ENCODE peak calls at places on chromosomes 16 and 17, in four cellular contexts. V, A, F and O are unnamed samples. For H3K27me3, the result is how much of the 10 kb centered on the place peaks cover.

GRCh38 chr16:88702364-88703210 is 3.6 kb downstream of the RNF166 start:
- DNase-seq in F (no peak), A (peak), V (no peak), O (no peak)

GRCh38 chr16:1428511-1428910 is 2.4 kb upstream of the PERCC1 start:
- DNase-seq in F (no peak), V (no peak), A (peak), O (no peak)

GRCh38 chr16:58843675-58844074 is 109.6 kb upstream of the GOT2 start:
- DNase-seq in F (peak), A (no peak), V (peak), O (peak)

GRCh38 chr16:85136213-85136704 is 24.0 kb upstream of the CIBAR2 start:
- DNase-seq in A (no peak), F (no peak), V (no peak), O (no peak)

GRCh38 chr16:84548508-84548907 is 44.0 kb upstream of the MEAK7 start:
- DNase-seq in A (peak), F (no peak), V (no peak), O (no peak)

GRCh38 chr16:79843631-79844043 is 243.1 kb upstream of the MAF start:
- DNase-seq in F (peak), V (no peak), A (no peak), O (peak)

GRCh38 chr17:53570731-53571130 is 252.0 kb upstream of the KIF2B start:
- DNase-seq in V (no peak), F (no peak), A (no peak), O (no peak)

GRCh38 chr17:34499576-34499975 is 79.8 kb upstream of the TMEM132E start:
- DNase-seq in A (no peak), V (peak), F (peak), O (peak)

GRCh38 chr16:56013962-56014552 is 138.9 kb upstream of the CES5A start:
- DNase-seq in F (peak), V (peak), A (no peak), O (peak)

GRCh38 chr17:79733692-79734070 is 2.9 kb downstream of the ENPP7 start:
- DNase-seq in F (no peak), A (peak), V (no peak), O (no peak)

GRCh38 chr17:16923904-16924700 is 47.8 kb downstream of the TNFRSF13B start:
- DNase-seq in V (no peak), F (no peak), A (no peak), O (no peak)

GRCh38 chr17:68794636-68795503 is 160.3 kb downstream of the ABCA8 start:
- DNase-seq in F (no peak), V (peak), A (no peak), O (peak)

GRCh38 chr17:81987161-81987770 is 9.8 kb downstream of the ASPSCR1 start:
- DNase-seq in V (no peak), A (peak), F (no peak), O (no peak)
- H3K4me3 ChIP-seq in V (no peak), A (no peak), F (no peak), O (no peak)

GRCh38 chr17:81404557-81405165 is 9.4 kb downstream of the BAHCC1 start:
- DNase-seq in V (no peak), F (no peak), A (no peak), O (no peak)
- TF ChIP-seq CTCF in V (no peak), F (no peak), A (no peak), O (no peak)

DNA sequence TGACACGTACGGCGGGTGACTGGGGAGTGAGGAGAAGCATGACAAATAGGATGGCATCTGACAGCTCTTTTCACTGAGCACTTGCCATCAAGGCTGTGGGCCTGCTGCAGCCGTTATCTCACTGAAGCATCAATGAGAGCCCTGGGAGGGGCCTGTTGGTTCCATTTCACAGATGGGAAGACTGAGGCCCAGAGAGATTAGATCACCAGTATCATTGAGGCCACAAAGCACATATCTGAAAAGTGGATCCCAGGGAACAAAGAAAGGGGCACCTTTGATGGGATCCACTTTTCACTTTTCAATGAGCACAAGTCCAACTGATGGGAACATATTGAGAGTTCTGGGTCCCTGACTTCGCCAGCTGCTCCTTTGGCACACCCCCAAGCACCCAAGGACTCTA is 144.4 kb upstream of the LHX1 start:
- DNase-seq in F (no peak), A (no peak), V (no peak), O (no peak)
- H3K27me3 ChIP-seq in F (under half), A (under half), V (under half), O (under half)

DNA sequence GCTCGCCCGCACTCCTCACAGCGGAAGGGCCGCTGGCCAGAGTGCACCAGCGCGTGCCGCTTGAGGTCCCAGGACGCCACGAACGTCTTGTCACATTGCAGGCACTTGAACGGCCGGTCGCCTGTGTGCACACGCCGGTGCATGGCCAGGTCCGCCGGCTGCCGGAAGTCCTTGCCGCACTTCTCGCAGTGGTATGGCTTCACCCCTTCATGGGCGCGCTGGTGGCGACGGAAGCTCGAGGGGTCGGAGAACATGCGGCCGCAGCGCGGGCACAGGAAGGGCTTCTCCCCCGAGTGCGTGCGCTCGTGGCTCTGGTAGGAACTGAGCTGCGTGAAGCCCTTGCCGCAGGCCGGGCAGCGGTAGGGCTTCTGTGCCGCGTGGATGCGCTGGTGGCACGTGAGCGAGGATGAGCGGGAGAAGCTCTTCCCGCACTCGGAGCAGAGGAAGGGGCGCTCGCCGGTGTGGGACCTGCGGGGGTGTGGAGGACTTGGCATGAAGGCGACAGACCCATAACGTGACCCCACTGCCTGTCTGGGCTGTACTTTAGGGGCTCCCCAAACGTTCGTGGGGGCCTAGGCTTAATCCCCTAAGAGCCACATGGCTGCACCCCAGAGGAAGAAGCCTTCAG is 12.1 kb downstream of the ZNF668 start:
- DNase-seq in A (no peak), F (no peak), V (no peak), O (no peak)
- H3K4me3 ChIP-seq in A (no peak), F (no peak), V (no peak), O (no peak)